ENCODE peak calls at places on chromosomes 3 and 15, in eight cellular contexts. N is ovary, C is sigmoid colon, X is stomach, L is A549, S is transverse colon, U is HepG2, P is K562. K is an unnamed sample. For H3K4me1, the result is how much of the 10 kb centered on the place peaks cover.

GRCh38 chr3:152458725-152459515 is 190.2 kb downstream of the MBNL1 start:
- DNase-seq in X (no peak), U (no peak), P (no peak), S (no peak), N (no peak), L (no peak), C (no peak), K (no peak)

GRCh38 chr3:106688463-106688862 is 688.8 kb upstream of the CCDC54 start:
- DNase-seq in X (no peak), N (no peak), P (no peak), S (no peak), L (peak), C (peak), U (peak), K (no peak)

GRCh38 chr15:39583586-39584265 is 2.8 kb downstream of the THBS1 start:
- DNase-seq in U (peak), N (no peak), S (peak), L (peak), C (peak), P (peak), X (no peak), K (no peak)

GRCh38 chr3:70737656-70738309 is 425.3 kb upstream of the MDFIC2 start:
- DNase-seq in N (no peak), X (no peak), P (no peak), C (no peak), S (no peak), U (peak), L (peak), K (no peak)

GRCh38 chr15:27763514-27763913 is 335.6 kb downstream of the OCA2 start:
- DNase-seq in N (no peak), U (no peak), X (no peak), L (no peak), C (no peak), P (no peak), S (no peak), K (no peak)

GRCh38 chr3:138879541-138880380 is 45.0 kb upstream of the PIK3CB start:
- DNase-seq in L (no peak), C (no peak), S (peak), N (no peak), U (no peak), P (no peak), X (no peak), K (no peak)

GRCh38 chr3:56297281-56297680 is 171.0 kb downstream of the ERC2 start:
- DNase-seq in U (no peak), X (no peak), P (no peak), C (no peak), L (no peak), N (no peak), S (no peak), K (no peak)

GRCh38 chr15:50415752-50416404 is 8.3 kb upstream of the USP8 start:
- DNase-seq in C (no peak), N (no peak), X (no peak), P (peak), L (peak), U (peak), S (no peak), K (no peak)

GRCh38 chr15:44101944-44102343 is 93.1 kb downstream of the FRMD5 start:
- DNase-seq in X (no peak), S (no peak), L (peak), C (no peak), N (no peak), U (peak), P (no peak), K (no peak)

GRCh38 chr3:78604328-78604727 is 1163.5 kb downstream of the ROBO1 start:
- DNase-seq in L (no peak), X (no peak), P (no peak), C (no peak), U (no peak), S (no peak), N (no peak), K (no peak)

GRCh38 chr3:79817224-79817623 is 49.4 kb upstream of the ROBO1 start:
- DNase-seq in L (no peak), S (no peak), X (no peak), C (no peak), N (no peak), U (no peak), P (no peak), K (no peak)

GRCh38 chr15:100997442-100997841 is 78.3 kb downstream of the LRRK1 start:
- DNase-seq in P (no peak), U (no peak), C (no peak), L (no peak), N (no peak), X (no peak), S (no peak), K (no peak)

GRCh38 chr15:55742498-55742926 is 440 bp downstream of the PRTG start:
- DNase-seq in C (peak), N (peak), X (no peak), P (no peak), U (no peak), S (peak), L (peak), K (no peak)

GRCh38 chr15:27864076-27864475 is 235.0 kb downstream of the OCA2 start:
- DNase-seq in N (no peak), C (no peak), P (no peak), L (no peak), S (no peak), U (no peak), X (no peak), K (no peak)

GRCh38 chr3:165645191-165645590 is 192.0 kb downstream of the BCHE start:
- DNase-seq in C (no peak), U (no peak), P (no peak), L (no peak), X (no peak), S (no peak), N (no peak), K (no peak)

GRCh38 chr3:188037965-188038581 is 115.9 kb upstream of the LPP start:
- DNase-seq in L (no peak), X (no peak), S (peak), U (no peak), P (no peak), C (no peak), N (no peak), K (no peak)

GRCh38 chr3:164360078-164360578 is 718.2 kb downstream of the SI start:
- DNase-seq in P (no peak), U (no peak), N (no peak), X (no peak), L (no peak), S (no peak), C (no peak), K (no peak)

GRCh38 chr15:38440353-38441129 is 13.4 kb upstream of the FAM98B start:
- DNase-seq in C (no peak), X (peak), L (peak), S (peak), N (no peak), P (peak), U (peak), K (peak)

GRCh38 chr15:62432702-62433398 is 267.8 kb upstream of the C2CD4B start:
- DNase-seq in N (no peak), U (no peak), C (no peak), X (no peak), S (no peak), P (no peak), L (no peak), K (no peak)
- TF ChIP-seq EP300 in N (no peak), U (no peak), C (no peak), X (no peak), S (no peak), P (no peak), L (no peak), K (no peak)

GRCh38 chr3:52043750-52044149 is 12.6 kb downstream of the DUSP7 start:
- DNase-seq in C (no peak), L (no peak), P (no peak), S (no peak), X (no peak), N (no peak), U (no peak), K (no peak)
- H3K4me1 ChIP-seq in C (under half), L (under half), P (under half), S (under half), X (under half), N (under half), U (half or more), K (under half)

GRCh38 chr15:59963925-59964324 is 40.2 kb upstream of the FOXB1 start:
- DNase-seq in X (no peak), L (no peak), N (no peak), P (no peak), U (peak), C (no peak), S (no peak), K (no peak)

GRCh38 chr15:59965741-59966140 is 38.4 kb upstream of the FOXB1 start:
- DNase-seq in X (no peak), P (no peak), L (no peak), S (no peak), C (no peak), U (no peak), N (no peak), K (no peak)

GRCh38 chr15:59963322-59963721 is 40.8 kb upstream of the FOXB1 start:
- DNase-seq in P (no peak), L (no peak), U (no peak), X (no peak), N (no peak), C (no peak), S (no peak), K (no peak)

GRCh38 chr15:59968314-59968713 is 35.8 kb upstream of the FOXB1 start:
- DNase-seq in C (no peak), S (no peak), X (no peak), P (no peak), N (no peak), U (no peak), L (no peak), K (no peak)

GRCh38 chr15:59966262-59966661 is 37.8 kb upstream of the FOXB1 start:
- DNase-seq in X (no peak), L (no peak), S (no peak), U (no peak), C (no peak), P (no peak), N (no peak), K (no peak)
- TF ChIP-seq POLR2A in X (no peak), L (no peak), S (no peak), U (no peak), C (no peak), P (no peak), N (no peak), K (no peak)

GRCh38 chr15:98231696-98232440 is 271.4 kb downstream of the ARRDC4 start:
- DNase-seq in P (no peak), X (no peak), S (no peak), U (no peak), C (no peak), N (no peak), L (no peak), K (no peak)
- TF ChIP-seq EP300 in P (no peak), X (no peak), S (no peak), U (no peak), C (no peak), N (no peak), L (no peak), K (no peak)

DNA sequence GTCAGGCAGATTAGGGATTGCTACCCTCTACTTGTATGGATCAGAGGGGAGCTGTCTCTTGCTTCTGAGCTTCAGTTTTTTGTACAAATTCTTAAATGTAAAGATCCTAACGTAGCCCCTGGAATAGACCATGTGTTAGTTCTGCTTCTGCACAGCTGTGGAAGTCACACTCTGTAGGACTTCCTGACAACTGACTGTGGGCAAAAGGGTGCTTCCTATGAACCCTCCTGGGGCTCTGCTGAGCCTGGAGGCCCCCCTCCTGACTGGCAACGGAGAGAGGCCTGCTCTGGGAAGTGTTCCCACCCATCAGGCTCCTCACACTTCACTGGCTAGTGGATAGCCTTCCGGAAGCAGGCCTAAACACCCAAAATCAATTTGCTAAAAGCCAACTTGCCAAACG is 131.0 kb downstream of the RPLP1 start:
- DNase-seq in N (no peak), P (no peak), C (no peak), L (no peak), U (no peak), X (no peak), S (no peak), K (no peak)
- H3K4me1 ChIP-seq in N (under half), P (under half), C (under half), L (under half), U (under half), X (under half), S (under half), K (under half)

DNA sequence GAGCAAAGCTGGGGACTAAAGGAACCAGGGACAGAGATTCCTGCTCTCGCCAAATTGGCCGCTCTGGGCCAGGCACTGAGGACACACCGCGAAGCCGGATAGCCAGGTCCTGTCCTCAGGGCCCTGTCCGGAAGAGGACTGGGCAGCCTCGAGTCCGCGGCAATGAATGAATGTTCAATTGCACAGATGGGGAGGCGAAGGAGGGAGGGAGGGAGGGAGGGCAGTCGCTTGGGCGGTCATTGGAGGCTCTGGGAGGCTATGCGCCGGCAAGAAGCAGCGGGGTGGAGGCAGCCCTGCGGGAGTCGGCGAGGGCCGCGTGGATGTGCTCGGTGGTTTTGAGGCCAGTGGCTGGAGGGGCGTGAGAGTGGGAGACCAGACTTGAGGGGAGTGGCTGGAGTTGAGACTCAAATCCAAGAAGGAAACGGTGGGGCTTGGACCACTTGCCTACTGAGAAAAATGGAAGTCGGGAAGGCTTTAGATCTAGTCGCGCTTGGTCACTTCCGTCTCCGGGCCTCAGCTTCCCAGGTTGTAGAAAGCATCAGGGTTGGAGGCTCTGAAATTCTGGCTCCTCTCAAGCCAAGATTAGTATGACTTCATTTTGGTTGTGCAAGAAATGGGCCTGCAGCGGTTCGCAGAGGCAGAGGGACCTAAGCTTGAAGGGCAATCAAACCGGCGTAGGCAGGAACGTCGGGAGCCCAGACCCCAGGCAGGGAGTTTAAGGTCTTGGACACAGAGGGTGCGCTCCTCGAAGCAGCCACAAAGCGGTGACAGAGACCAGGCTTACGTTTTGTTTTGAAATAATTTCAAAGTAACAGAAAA is 21.1 kb upstream of the PLXND1 start:
- DNase-seq in U (peak), L (peak), S (peak), P (no peak), X (peak), N (peak), C (peak), K (peak)
- TF ChIP-seq POLR2A in U (no peak), L (peak), S (peak), P (no peak), X (no peak), N (peak), C (no peak), K (no peak)

GRCh38 chr3:60983906-60984305 is 267.3 kb downstream of the FHIT start:
- DNase-seq in N (no peak), X (no peak), U (no peak), S (no peak), P (no peak), C (no peak), L (no peak), K (no peak)

GRCh38 chr3:60979861-60980739 is 271.2 kb downstream of the FHIT start:
- DNase-seq in C (no peak), P (no peak), L (no peak), S (no peak), X (no peak), N (no peak), U (no peak), K (no peak)
- TF ChIP-seq EP300 in C (no peak), P (no peak), L (no peak), S (no peak), X (no peak), N (no peak), U (no peak), K (no peak)

GRCh38 chr3:134655706-134656105 is 4.9 kb upstream of the KY start:
- DNase-seq in X (no peak), P (no peak), S (no peak), L (no peak), U (no peak), C (no peak), N (no peak), K (no peak)
- H3K4me1 ChIP-seq in X (under half), P (under half), S (under half), L (under half), U (under half), C (under half), N (under half), K (under half)

GRCh38 chr3:173395412-173396181 is 1.9 kb upstream of the NLGN1 start:
- DNase-seq in N (peak), U (no peak), X (peak), P (peak), C (peak), L (peak), S (peak), K (peak)

GRCh38 chr3:173396191-173397041 is 1.1 kb upstream of the NLGN1 start:
- DNase-seq in C (no peak), L (no peak), S (no peak), P (no peak), U (no peak), X (no peak), N (no peak), K (peak)

GRCh38 chr3:173398111-173398479 is 551 bp downstream of the NLGN1 start:
- DNase-seq in S (no peak), L (no peak), U (no peak), P (no peak), N (no peak), X (no peak), C (no peak), K (peak)

GRCh38 chr3:173399001-173399400 is 1.5 kb downstream of the NLGN1 start:
- DNase-seq in X (no peak), C (no peak), N (no peak), P (no peak), L (no peak), U (no peak), S (no peak), K (no peak)

DNA sequence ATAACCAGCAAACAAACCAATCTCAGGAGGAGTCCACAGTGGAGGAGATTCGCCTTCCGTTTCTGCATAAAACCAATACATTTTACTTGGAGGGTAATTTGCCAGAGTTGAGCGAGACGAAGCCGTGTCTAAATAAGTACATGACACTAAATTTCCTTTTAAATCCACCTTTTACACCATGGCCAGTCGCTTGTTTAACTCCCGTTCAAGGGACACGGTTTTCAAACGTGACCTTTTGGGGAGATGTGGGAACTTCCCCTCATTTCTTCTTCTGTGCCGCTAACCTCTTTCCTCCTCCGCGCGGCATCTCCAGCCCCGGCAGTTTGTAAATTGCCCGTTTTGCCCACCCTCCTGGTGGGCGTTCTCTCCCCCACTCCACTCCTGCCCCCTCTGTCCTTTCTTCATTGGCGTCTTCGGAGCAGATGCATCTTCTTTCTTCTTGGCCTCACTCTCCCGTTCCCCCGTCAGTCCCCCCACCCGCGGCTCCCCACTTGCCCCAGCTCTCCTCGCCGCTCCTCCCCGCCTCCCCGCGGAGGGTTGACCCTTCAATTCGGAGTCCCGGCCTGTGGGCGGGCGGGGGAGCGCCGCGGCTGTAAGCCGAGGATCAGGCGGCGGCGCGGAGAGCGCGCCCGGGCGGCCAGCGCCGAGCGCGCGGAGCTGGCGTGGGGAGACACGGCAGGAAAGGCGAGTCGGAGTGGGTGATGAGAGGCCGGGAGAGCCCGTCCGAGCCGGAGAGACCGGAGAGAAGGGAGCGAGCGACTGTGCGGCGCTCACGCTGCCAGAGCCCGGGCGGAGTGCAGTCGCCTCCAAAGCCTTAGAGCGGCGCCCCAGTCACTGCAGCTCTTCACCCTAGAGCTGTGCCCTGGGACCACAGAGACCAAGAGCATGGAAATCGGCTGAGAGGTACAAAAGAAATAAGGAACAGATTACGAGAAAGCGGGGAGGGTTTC is at the start of gene NLGN1:
- DNase-seq in P (no peak), C (peak), X (peak), U (no peak), L (no peak), S (peak), N (peak), K (peak)
- TF ChIP-seq POLR2A in P (no peak), C (no peak), X (no peak), U (no peak), L (no peak), S (no peak), N (peak), K (no peak)

K was measured in tibial nerve.